ENCODE peak calls at places on chromosomes 6 and 20, in seven cellular contexts. T is fibroblast of villous mesenchyme, Z is NCI-H1105 treated with DMSO at 0.1 percent for 48 hours, W is GDM1, A is stromal cell of bone marrow, P is OCI-LY7, E is aorta. N is an unnamed sample.
A peak's percentile ranks its signal among the peaks of the same experiment; 100 is the strongest.

GRCh38 chr6:131756039-131756438 is 45.2 kb upstream of the CTAGE9 start:
- DNase-seq in Z (no peak), T (no peak), A (no peak), P (no peak), W (no peak), E (no peak), N (no peak)

GRCh38 chr6:28719275-28719940 is 193.7 kb downstream of the GPX5 start:
- DNase-seq in A (no peak), E (no peak), W (peak; percentile 8), Z (no peak), P (peak; percentile 12), T (peak; percentile 3), N (peak; percentile 16)

GRCh38 chr20:8036771-8037170 is 17.2 kb upstream of the TMX4 start:
- DNase-seq in E (no peak), P (no peak), Z (no peak), W (no peak), T (no peak), A (no peak), N (no peak)

GRCh38 chr20:59007758-59008511 is 881 bp upstream of the CTSZ start:
- DNase-seq in P (peak; percentile 88), Z (no peak), A (no peak), T (no peak), E (peak; percentile 75), W (peak; percentile 72), N (peak; percentile 97)

GRCh38 chr6:34514593-34515472 is 41.3 kb downstream of the SPDEF start:
- DNase-seq in T (peak; percentile 44), E (peak; percentile 68), Z (no peak), P (no peak), W (no peak), A (peak; percentile 13), N (peak; percentile 44)

GRCh38 chr6:141996823-141997222 is 135.9 kb upstream of the GJE1 start:
- DNase-seq in W (no peak), A (no peak), Z (no peak), E (no peak), P (no peak), T (no peak), N (no peak)

GRCh38 chr6:29005183-29005885 is at the start of gene ZNF311:
- DNase-seq in Z (no peak), A (no peak), T (peak; percentile 61), P (no peak), E (peak; percentile 79), W (no peak), N (peak; percentile 91)

GRCh38 chr6:89483111-89483720 is 50.3 kb downstream of the ANKRD6 start:
- DNase-seq in E (peak; percentile 80), P (no peak), Z (no peak), A (no peak), T (no peak), W (no peak), N (no peak)

GRCh38 chr20:52484438-52484837 is 292.9 kb upstream of the ZFP64 start:
- DNase-seq in W (no peak), T (peak; percentile 55), Z (no peak), E (no peak), P (no peak), A (peak; percentile 20), N (no peak)

GRCh38 chr6:64732888-64733287 is 974.1 kb downstream of the EYS start:
- DNase-seq in P (no peak), W (no peak), T (peak; percentile 43), E (no peak), A (no peak), Z (no peak), N (peak; percentile 6)

GRCh38 chr6:127342946-127343752 is at the start of gene ECHDC1:
- DNase-seq in W (peak; percentile 80), Z (peak; percentile 84), T (peak; percentile 75), A (no peak), P (peak; percentile 76), E (peak; percentile 87), N (peak; percentile 71)

GRCh38 chr20:44409132-44409600 is 53.7 kb downstream of the HNF4A start:
- DNase-seq in P (no peak), T (no peak), E (peak; percentile 16), Z (no peak), W (no peak), A (peak; percentile 92), N (no peak)

GRCh38 chr6:39493174-39493573 is 170.7 kb upstream of the KCNK16 start:
- DNase-seq in T (no peak), E (no peak), Z (no peak), W (no peak), P (no peak), A (no peak), N (no peak)

N was measured in MV-4-11.